ENCODE peak calls at places on chromosome 4, in five cellular contexts. I is right lobe of liver, T is NB4, G is lower leg skin, J is stomach. M is an unnamed sample.

GRCh38 chr4:89586864-89587263 is 250.1 kb downstream of the SNCA start:
- DNase-seq in I (no peak), T (peak; percentile 19), G (no peak), J (no peak), M (no peak)

GRCh38 chr4:103085555-103086196 is 9.1 kb upstream of the SLC9B2 start:
- DNase-seq in I (no peak), T (no peak), G (no peak), J (no peak), M (no peak)

GRCh38 chr4:104404384-104404783 is 90.3 kb downstream of the CXXC4 start:
- DNase-seq in I (no peak), T (no peak), G (no peak), J (no peak), M (no peak)

GRCh38 chr4:133402616-133403015 is 253.5 kb downstream of the PCDH10 start:
- DNase-seq in I (no peak), T (no peak), G (no peak), J (no peak), M (peak; percentile 3)

GRCh38 chr4:113467581-113467980 is 294.0 kb downstream of the CAMK2D start:
- DNase-seq in I (no peak), T (peak; percentile 23), G (no peak), J (no peak), M (no peak)

GRCh38 chr4:140469806-140470733 is 28.0 kb downstream of the MGAT4D start:
- DNase-seq in I (no peak), T (no peak), G (no peak), J (no peak), M (no peak)

GRCh38 chr4:100422911-100423310 is 94.9 kb downstream of the EMCN start:
- DNase-seq in I (no peak), T (no peak), G (no peak), J (no peak), M (no peak)

GRCh38 chr4:178244785-178245184 is 802.5 kb upstream of the AGA start:
- DNase-seq in I (no peak), T (no peak), G (no peak), J (no peak), M (no peak)

GRCh38 chr4:188030401-188030800 is 34.8 kb downstream of the ZFP42 start:
- DNase-seq in I (no peak), T (no peak), G (no peak), J (no peak), M (no peak)

GRCh38 chr4:118265312-118266144 is 87.3 kb downstream of the PRSS12 start:
- DNase-seq in I (peak; percentile 59), T (no peak), G (no peak), J (peak; percentile 51), M (no peak)

GRCh38 chr4:95572304-95572991 is 23.7 kb upstream of the UNC5C start:
- DNase-seq in I (peak; percentile 49), T (peak; percentile 69), G (peak; percentile 54), J (peak; percentile 74), M (no peak)

GRCh38 chr4:148026022-148026421 is 294.1 kb downstream of the ARHGAP10 start:
- DNase-seq in I (no peak), T (no peak), G (no peak), J (no peak), M (no peak)

GRCh38 chr4:80201326-80202151 is 4.2 kb downstream of the PRDM8 start:
- DNase-seq in I (no peak), T (peak; percentile 93), G (no peak), J (no peak), M (no peak)

GRCh38 chr4:154425514-154425913 is 66.1 kb downstream of the DCHS2 start:
- DNase-seq in I (no peak), T (no peak), G (no peak), J (no peak), M (no peak)

GRCh38 chr4:76307670-76308014 is 1.1 kb downstream of the STBD1 start:
- DNase-seq in I (peak; percentile 85), T (no peak), G (no peak), J (peak; percentile 33), M (no peak)

GRCh38 chr4:125316391-125316780 is 1.6 kb downstream of the FAT4 start:
- DNase-seq in I (peak; percentile 58), T (peak; percentile 0), G (peak; percentile 24), J (peak; percentile 41), M (no peak)

GRCh38 chr4:176193126-176193525 is 2.3 kb downstream of the SPATA4 start:
- DNase-seq in I (no peak), T (no peak), G (no peak), J (no peak), M (no peak)

GRCh38 chr4:16450724-16451123 is 224.5 kb upstream of the TAPT1 start:
- DNase-seq in I (no peak), T (no peak), G (no peak), J (no peak), M (no peak)

GRCh38 chr4:74632634-74633033 is 161.7 kb downstream of the BTC start:
- DNase-seq in I (no peak), T (peak; percentile 83), G (peak; percentile 29), J (peak; percentile 66), M (peak; percentile 14)

GRCh38 chr4:61886180-61886579 is 686.1 kb downstream of the ADGRL3 start:
- DNase-seq in I (no peak), T (peak; percentile 31), G (no peak), J (no peak), M (no peak)

GRCh38 chr4:4735870-4736269 is 123.6 kb upstream of the MSX1 start:
- DNase-seq in I (no peak), T (no peak), G (no peak), J (no peak), M (no peak)

GRCh38 chr4:138697771-138698170 is 317.8 kb upstream of the NOCT start:
- DNase-seq in I (no peak), T (no peak), G (no peak), J (no peak), M (no peak)

GRCh38 chr4:74258949-74259348 is 49.3 kb upstream of the EPGN start:
- DNase-seq in I (no peak), T (no peak), G (no peak), J (peak; percentile 91), M (no peak)

DNA sequence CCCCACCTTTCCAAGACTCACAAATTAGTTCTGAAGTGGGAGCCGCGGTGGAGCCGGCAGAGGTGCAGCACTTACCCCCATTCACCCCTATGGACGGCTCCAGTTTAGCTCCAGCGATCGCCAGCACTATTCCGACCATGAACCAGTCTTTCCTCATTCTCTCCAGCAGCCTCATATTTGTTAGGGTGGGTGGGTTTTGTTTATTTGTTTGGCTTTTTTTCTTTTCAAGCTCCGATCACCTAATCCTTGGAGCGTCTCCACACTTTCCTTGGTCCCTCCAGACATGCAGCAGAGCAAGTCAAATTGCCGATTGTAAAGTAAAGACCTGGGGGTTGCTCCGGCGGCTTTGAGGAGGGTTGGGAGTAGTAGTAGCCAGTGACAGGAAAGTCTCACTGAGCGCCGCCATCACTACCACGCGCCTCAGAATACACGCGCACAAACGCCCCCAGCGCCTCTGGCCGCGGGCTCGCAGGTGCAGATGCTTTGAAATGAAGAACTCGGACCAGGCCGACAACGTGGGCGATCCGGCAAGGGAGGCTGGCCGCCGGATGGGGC is at the start of gene SLC10A7:
- DNase-seq in I (peak; percentile 80), T (peak; percentile 86), G (peak; percentile 50), J (peak; percentile 75), M (peak; percentile 38)
- TF ChIP-seq POLR2A in I (no peak), T (no peak), G (no peak), J (no peak), M (peak; percentile 34)

GRCh38 chr4:173374588-173374987 is 3.8 kb downstream of the SAP30 start:
- DNase-seq in I (no peak), T (no peak), G (no peak), J (no peak), M (no peak)

GRCh38 chr4:173367946-173368345 is 2.8 kb upstream of the SAP30 start:
- DNase-seq in I (no peak), T (no peak), G (no peak), J (no peak), M (no peak)

GRCh38 chr4:173370477-173371291 is at the start of gene SAP30:
- DNase-seq in I (peak; percentile 98), T (peak; percentile 98), G (peak; percentile 98), J (peak; percentile 98), M (peak; percentile 56)

GRCh38 chr4:173370130-173370476 is 651 bp upstream of the SAP30 start:
- DNase-seq in I (peak; percentile 64), T (peak; percentile 71), G (peak; percentile 76), J (no peak), M (no peak)

DNA sequence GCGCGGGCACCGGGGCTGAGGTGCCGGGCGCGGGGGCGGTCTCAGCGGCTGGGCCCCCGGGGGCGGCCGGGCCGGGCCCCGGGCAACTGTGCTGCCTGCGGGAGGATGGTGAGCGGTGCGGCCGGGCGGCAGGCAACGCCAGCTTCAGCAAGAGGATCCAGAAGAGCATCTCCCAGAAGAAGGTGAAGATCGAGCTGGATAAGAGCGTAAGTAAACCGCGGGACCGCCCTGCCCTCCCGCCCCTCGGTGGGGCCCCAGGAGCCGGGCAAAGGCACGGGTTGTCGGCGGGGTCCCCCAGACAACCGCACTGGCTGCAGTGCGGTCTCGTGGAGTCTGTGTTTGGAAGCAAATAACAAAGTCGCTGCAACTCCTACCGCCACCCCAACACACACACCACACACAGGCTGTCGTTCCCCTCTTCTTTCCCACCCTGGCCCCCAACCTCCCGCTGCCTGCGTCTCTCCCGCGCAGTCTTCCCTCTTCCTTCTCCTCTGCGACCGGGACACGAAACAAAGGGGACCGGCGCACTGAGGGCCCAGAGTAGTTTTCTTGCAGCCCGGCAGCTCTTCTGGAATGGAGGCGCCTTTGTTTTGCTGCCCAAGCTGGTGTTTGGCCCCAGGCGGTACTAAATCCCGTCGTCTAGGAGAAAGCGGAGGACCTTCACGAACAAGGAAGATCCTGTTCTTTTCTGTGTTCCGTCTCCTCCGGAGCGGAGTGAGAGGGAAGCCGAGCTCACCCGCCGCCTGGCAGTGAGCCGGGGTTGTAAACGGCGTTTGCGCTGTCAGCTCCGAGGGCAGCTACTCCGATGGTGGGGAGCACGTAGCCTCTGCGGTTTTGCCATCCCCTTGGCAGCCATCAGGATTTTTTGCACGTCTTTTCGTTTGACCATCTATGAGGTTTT is 788 bp downstream of the SAP30 start:
- DNase-seq in I (peak; percentile 81), T (peak; percentile 79), G (peak; percentile 69), J (peak; percentile 73), M (peak; percentile 8)
- TF ChIP-seq POLR2A in I (peak; percentile 20), T (no peak), G (no peak), J (no peak), M (no peak)

GRCh38 chr4:184344899-184345572 is 127.4 kb upstream of the ENPP6 start:
- DNase-seq in I (no peak), T (no peak), G (no peak), J (no peak), M (no peak)
- TF ChIP-seq POLR2A in I (no peak), T (no peak), G (no peak), J (no peak), M (no peak)

GRCh38 chr4:48015216-48015615 is 1.3 kb downstream of the CNGA1 start:
- DNase-seq in I (no peak), T (no peak), G (no peak), J (no peak), M (no peak)

GRCh38 chr4:48017108-48017527 is 546 bp downstream of the NIPAL1 start:
- DNase-seq in I (peak; percentile 49), T (peak; percentile 32), G (peak; percentile 28), J (peak; percentile 69), M (peak; percentile 7)

GRCh38 chr4:48018112-48018511 is 1.5 kb downstream of the NIPAL1 start:
- DNase-seq in I (no peak), T (no peak), G (no peak), J (no peak), M (no peak)

GRCh38 chr4:48015678-48016077 is 803 bp downstream of the CNGA1 start:
- DNase-seq in I (peak; percentile 68), T (no peak), G (no peak), J (peak; percentile 28), M (no peak)

GRCh38 chr4:48016141-48017107 is at the start of the genes CNGA1 and NIPAL1:
- DNase-seq in I (peak; percentile 95), T (peak; percentile 73), G (peak; percentile 70), J (peak; percentile 90), M (peak; percentile 29)
- TF ChIP-seq POLR2A in I (peak; percentile 83), T (no peak), G (no peak), J (no peak), M (no peak)

GRCh38 chr4:111464251-111465045 is 680.8 kb upstream of the FAM241A start:
- DNase-seq in I (no peak), T (no peak), G (no peak), J (no peak), M (no peak)
- TF ChIP-seq POLR2A in I (no peak), T (no peak), G (no peak), J (no peak), M (no peak)

M was measured in H54.